ENCODE peak calls at places on chromosome 15, in four cellular contexts. One of them, this sample, is unnamed.

GRCh38 chr15:29348308-29348914 is 78.8 kb upstream of the NSMCE3 start:
- DNase-seq in A549: no peak
- DNase-seq in PC-9: no peak
- DNase-seq in ovary: no peak
- DNase-seq in this sample: no peak

GRCh38 chr15:70859998-70860397 is 6.0 kb upstream of the LARP6 start:
- DNase-seq in PC-9: no peak
- DNase-seq in ovary: no peak
- DNase-seq in A549: no peak
- DNase-seq in this sample: peak

GRCh38 chr15:83843511-83843910 is 189.6 kb downstream of the ADAMTSL3 start:
- DNase-seq in ovary: no peak
- DNase-seq in A549: no peak
- DNase-seq in PC-9: no peak
- DNase-seq in this sample: no peak

GRCh38 chr15:95499397-95499796 is 831.1 kb upstream of the NR2F2 start:
- DNase-seq in ovary: no peak
- DNase-seq in A549: no peak
- DNase-seq in PC-9: no peak
- DNase-seq in this sample: no peak

GRCh38 chr15:40038267-40038653 is 721 bp downstream of the SRP14 start:
- DNase-seq in PC-9: no peak
- DNase-seq in A549: no peak
- DNase-seq in ovary: no peak
- DNase-seq in this sample: no peak

GRCh38 chr15:89150762-89151305 is 62.6 kb downstream of the ABHD2 start:
- DNase-seq in ovary: no peak
- DNase-seq in PC-9: no peak
- DNase-seq in A549: no peak
- DNase-seq in this sample: no peak

GRCh38 chr15:40825661-40826088 is 2.8 kb downstream of the PPP1R14D start:
- DNase-seq in A549: no peak
- DNase-seq in PC-9: peak
- DNase-seq in ovary: no peak
- DNase-seq in this sample: no peak

GRCh38 chr15:64044315-64045105 is 1.8 kb downstream of the DAPK2 start:
- DNase-seq in ovary: no peak
- DNase-seq in PC-9: no peak
- DNase-seq in A549: no peak
- DNase-seq in this sample: no peak

GRCh38 chr15:43218908-43219706 is 1.7 kb downstream of the EPB42 start:
- DNase-seq in ovary: no peak
- DNase-seq in PC-9: no peak
- DNase-seq in A549: no peak
- DNase-seq in this sample: peak

GRCh38 chr15:48221885-48222284 is 15.8 kb downstream of the SLC12A1 start:
- DNase-seq in A549: no peak
- DNase-seq in PC-9: no peak
- DNase-seq in ovary: no peak
- DNase-seq in this sample: no peak

GRCh38 chr15:69590201-69590600 is 137.6 kb downstream of the RPLP1 start:
- DNase-seq in PC-9: no peak
- DNase-seq in ovary: no peak
- DNase-seq in A549: no peak
- DNase-seq in this sample: no peak

GRCh38 chr15:34367128-34368081 is at the start of gene LPCAT4:
- DNase-seq in A549: peak
- DNase-seq in ovary: peak
- DNase-seq in PC-9: peak
- DNase-seq in this sample: peak

GRCh38 chr15:25186906-25187645 is 232.3 kb downstream of the SNRPN start:
- DNase-seq in ovary: no peak
- DNase-seq in PC-9: no peak
- DNase-seq in A549: no peak
- DNase-seq in this sample: peak

GRCh38 chr15:61444585-61444984 is 215.5 kb upstream of the RORA start:
- DNase-seq in A549: no peak
- DNase-seq in ovary: no peak
- DNase-seq in PC-9: no peak
- DNase-seq in this sample: no peak

GRCh38 chr15:62818691-62819090 is 223.9 kb upstream of the TPM1 start:
- DNase-seq in A549: no peak
- DNase-seq in PC-9: no peak
- DNase-seq in ovary: no peak
- DNase-seq in this sample: no peak

GRCh38 chr15:76866716-76867321 is 38.3 kb downstream of the SCAPER start:
- DNase-seq in PC-9: peak
- DNase-seq in A549: peak
- DNase-seq in ovary: no peak
- DNase-seq in this sample: no peak

GRCh38 chr15:37070686-37071085 is 29.7 kb downstream of the MEIS2 start:
- DNase-seq in PC-9: no peak
- DNase-seq in ovary: no peak
- DNase-seq in A549: no peak
- DNase-seq in this sample: no peak

GRCh38 chr15:59616390-59616789 is 4.8 kb downstream of the GCNT3 start:
- DNase-seq in A549: no peak
- DNase-seq in ovary: no peak
- DNase-seq in PC-9: peak
- DNase-seq in this sample: no peak

GRCh38 chr15:32687556-32687955 is 30.2 kb upstream of the GREM1 start:
- DNase-seq in ovary: no peak
- DNase-seq in A549: no peak
- DNase-seq in PC-9: no peak
- DNase-seq in this sample: peak

GRCh38 chr15:27820232-27820631 is 278.9 kb downstream of the OCA2 start:
- DNase-seq in ovary: no peak
- DNase-seq in PC-9: no peak
- DNase-seq in A549: no peak
- DNase-seq in this sample: no peak

GRCh38 chr15:62262305-62262941 is 97.3 kb upstream of the C2CD4B start:
- DNase-seq in PC-9: no peak
- DNase-seq in A549: no peak
- DNase-seq in ovary: no peak
- DNase-seq in this sample: no peak

GRCh38 chr15:34055868-34056595 is 17.0 kb upstream of the AVEN start:
- DNase-seq in A549: no peak
- DNase-seq in ovary: no peak
- DNase-seq in PC-9: no peak
- DNase-seq in this sample: no peak

GRCh38 chr15:76239786-76240185 is 71.5 kb downstream of the ETFA start:
- DNase-seq in ovary: no peak
- DNase-seq in A549: no peak
- DNase-seq in PC-9: no peak
- DNase-seq in this sample: no peak

GRCh38 chr15:42964476-42964875 is 43.9 kb upstream of the TTBK2 start:
- DNase-seq in PC-9: no peak
- DNase-seq in ovary: no peak
- DNase-seq in A549: no peak
- DNase-seq in this sample: no peak

GRCh38 chr15:88218557-88219214 is 37.9 kb downstream of the NTRK3 start:
- DNase-seq in PC-9: no peak
- DNase-seq in A549: no peak
- DNase-seq in ovary: no peak
- DNase-seq in this sample: no peak

GRCh38 chr15:73751481-73751880 is 1.7 kb downstream of the INSYN1 start:
- DNase-seq in A549: no peak
- DNase-seq in ovary: no peak
- DNase-seq in PC-9: no peak
- DNase-seq in this sample: no peak

GRCh38 chr15:22810735-22811338 is 24.4 kb downstream of the NIPA1 start:
- DNase-seq in PC-9: no peak
- DNase-seq in A549: no peak
- DNase-seq in ovary: no peak
- DNase-seq in this sample: peak

GRCh38 chr15:27495963-27496459 is 525.0 kb downstream of the GABRG3 start:
- DNase-seq in A549: no peak
- DNase-seq in PC-9: no peak
- DNase-seq in ovary: no peak
- DNase-seq in this sample: no peak

GRCh38 chr15:67303490-67304363 is 49.1 kb downstream of the IQCH start:
- DNase-seq in A549: peak
- DNase-seq in PC-9: no peak
- DNase-seq in ovary: peak
- DNase-seq in this sample: no peak

DNA sequence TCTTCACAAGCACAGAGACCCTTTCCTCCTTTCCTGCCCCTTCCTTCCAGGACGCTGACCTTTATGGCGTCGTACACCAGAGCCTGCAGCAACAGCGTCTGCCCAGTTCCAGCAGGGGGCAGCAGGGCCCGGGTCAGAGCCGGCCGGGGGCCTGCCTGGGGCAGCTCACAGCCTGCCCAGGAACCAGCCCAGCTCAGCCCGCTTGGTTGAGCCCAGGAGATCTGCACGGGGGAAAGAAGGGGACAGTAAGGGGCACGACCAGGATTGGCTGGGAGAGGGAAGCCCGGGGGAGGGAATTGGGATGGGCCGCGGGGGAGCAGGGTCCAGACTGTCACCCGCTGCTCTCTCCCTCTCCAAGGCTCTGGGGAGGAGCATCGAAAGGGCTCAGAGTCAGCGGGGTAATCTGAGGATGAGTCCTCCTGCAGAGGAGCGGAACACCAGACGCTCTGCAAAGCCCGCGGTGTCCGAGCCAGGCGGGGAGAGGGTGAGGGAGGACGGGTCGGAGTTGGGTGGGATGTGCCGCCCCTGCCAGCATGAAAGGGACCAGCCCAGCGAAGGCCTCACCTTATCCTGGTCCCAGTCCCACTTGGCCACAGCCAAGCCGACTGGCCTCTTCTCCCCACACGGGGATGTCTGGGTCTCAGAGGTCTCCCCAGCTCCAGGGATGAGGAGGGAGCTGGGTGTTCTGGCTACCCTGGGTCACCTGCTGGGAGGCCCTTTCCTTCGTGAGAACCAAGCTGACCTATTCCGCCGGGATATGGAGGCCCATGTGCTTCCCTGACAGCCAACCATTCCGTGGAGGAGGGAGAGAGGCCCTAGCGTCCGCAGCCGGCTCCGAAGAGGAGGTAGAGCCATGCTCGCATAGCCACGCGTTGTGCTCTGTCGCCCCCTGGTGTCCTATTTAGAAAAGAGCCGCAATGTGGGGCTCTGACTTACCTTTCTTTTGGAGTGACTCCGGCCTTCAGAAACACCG is 7.4 kb upstream of the IGDCC3 start:
- DNase-seq in A549: peak
- DNase-seq in ovary: peak
- DNase-seq in PC-9: peak
- DNase-seq in this sample: peak
- H3K4me3 ChIP-seq in A549: peak
- H3K4me3 ChIP-seq in ovary: peak
- H3K4me3 ChIP-seq in PC-9: peak
- H3K4me3 ChIP-seq in this sample: peak

GRCh38 chr15:57646057-57646456 is 54.4 kb downstream of the MYZAP start:
- DNase-seq in A549: no peak
- DNase-seq in ovary: no peak
- DNase-seq in PC-9: no peak
- DNase-seq in this sample: no peak

GRCh38 chr15:57637836-57638235 is 46.1 kb downstream of the MYZAP start:
- DNase-seq in A549: no peak
- DNase-seq in ovary: no peak
- DNase-seq in PC-9: no peak
- DNase-seq in this sample: no peak

GRCh38 chr15:57635300-57635944 is 43.7 kb downstream of the MYZAP start:
- DNase-seq in A549: no peak
- DNase-seq in ovary: peak
- DNase-seq in PC-9: no peak
- DNase-seq in this sample: no peak

GRCh38 chr15:57639306-57639705 is 47.6 kb downstream of the MYZAP start:
- DNase-seq in PC-9: no peak
- DNase-seq in A549: no peak
- DNase-seq in ovary: no peak
- DNase-seq in this sample: no peak

GRCh38 chr15:57640935-57641682 is 49.4 kb downstream of the MYZAP start:
- DNase-seq in ovary: no peak
- DNase-seq in PC-9: peak
- DNase-seq in A549: peak
- DNase-seq in this sample: no peak
- TF ChIP-seq CTCF in ovary: no peak
- TF ChIP-seq CTCF in PC-9: peak
- TF ChIP-seq CTCF in A549: peak
- TF ChIP-seq CTCF in this sample: peak

DNA sequence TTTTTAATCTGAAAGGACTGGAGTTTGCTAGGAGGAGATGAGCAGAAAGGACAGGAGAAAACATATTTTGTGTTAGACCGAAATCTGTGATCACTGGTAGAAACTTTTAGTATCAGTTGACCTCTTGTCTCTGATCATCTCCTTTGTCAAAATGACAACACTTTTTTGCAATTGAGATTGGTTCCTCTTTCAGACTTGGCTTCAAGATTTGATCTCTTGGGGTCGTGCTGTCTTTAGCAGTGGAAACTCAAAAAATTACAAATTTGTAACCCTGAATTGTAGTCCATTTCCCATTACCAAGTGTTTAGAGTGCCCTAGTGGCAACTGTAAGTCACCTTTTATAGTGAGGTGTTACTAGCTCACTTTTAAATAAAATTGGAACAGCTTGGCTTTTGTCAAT is 107.4 kb downstream of the KLHL25 start:
- DNase-seq in ovary: no peak
- DNase-seq in A549: no peak
- DNase-seq in PC-9: no peak
- DNase-seq in this sample: no peak
- H3K4me3 ChIP-seq in ovary: no peak
- H3K4me3 ChIP-seq in A549: no peak
- H3K4me3 ChIP-seq in PC-9: no peak
- H3K4me3 ChIP-seq in this sample: no peak

GRCh38 chr15:90893175-90894090 is 9.1 kb downstream of the FES start:
- DNase-seq in ovary: no peak
- DNase-seq in PC-9: no peak
- DNase-seq in A549: no peak
- DNase-seq in this sample: peak
- TF ChIP-seq CTCF in ovary: no peak
- TF ChIP-seq CTCF in PC-9: no peak
- TF ChIP-seq CTCF in A549: peak
- TF ChIP-seq CTCF in this sample: peak

GRCh38 chr15:101724675-101725005 is 367 bp upstream of the TARS3 start:
- DNase-seq in A549: no peak
- DNase-seq in PC-9: no peak
- DNase-seq in ovary: no peak
- DNase-seq in this sample: no peak
- H3K4me3 ChIP-seq in A549: peak
- H3K4me3 ChIP-seq in PC-9: no peak
- H3K4me3 ChIP-seq in ovary: no peak
- H3K4me3 ChIP-seq in this sample: no peak

GRCh38 chr15:78927077-78927790 is 17.6 kb downstream of the CTSH start:
- DNase-seq in A549: no peak
- DNase-seq in ovary: no peak
- DNase-seq in PC-9: no peak
- DNase-seq in this sample: no peak

GRCh38 chr15:78923480-78924360 is 21.1 kb downstream of the CTSH start:
- DNase-seq in PC-9: no peak
- DNase-seq in A549: no peak
- DNase-seq in ovary: no peak
- DNase-seq in this sample: no peak

GRCh38 chr15:78925076-78925624 is 19.7 kb downstream of the CTSH start:
- DNase-seq in ovary: no peak
- DNase-seq in A549: no peak
- DNase-seq in PC-9: no peak
- DNase-seq in this sample: no peak

GRCh38 chr15:78928616-78929093 is 16.2 kb downstream of the CTSH start:
- DNase-seq in ovary: no peak
- DNase-seq in A549: no peak
- DNase-seq in PC-9: no peak
- DNase-seq in this sample: no peak

GRCh38 chr15:78925956-78926743 is 18.7 kb downstream of the CTSH start:
- DNase-seq in PC-9: no peak
- DNase-seq in ovary: no peak
- DNase-seq in A549: no peak
- DNase-seq in this sample: no peak
- TF ChIP-seq CTCF in PC-9: no peak
- TF ChIP-seq CTCF in ovary: no peak
- TF ChIP-seq CTCF in A549: no peak
- TF ChIP-seq CTCF in this sample: no peak